ENCODE peak calls at places on chromosomes 13 and 19, in nine cellular contexts. One of them, this sample, is unnamed.

GRCh38 chr19:46015961-46016425 is 6.9 kb downstream of the PGLYRP1 start:
- DNase-seq in NCI-H226: no peak
- DNase-seq in iPS-NIHi11: peak; percentile 19
- DNase-seq in occipital lobe: no peak
- DNase-seq in stimulated activated CD8-positive, alpha-beta memory T cell treated with anti-CD3 and anti-CD28 coated beads, Interleukin-4, amount 100 ng/mL, for 48 hours: peak; percentile 59
- DNase-seq in amniotic epithelial cell: no peak
- DNase-seq in NCI-H2029: peak; percentile 38
- DNase-seq in NCI-H1105: no peak
- DNase-seq in activated T-helper 1 cell treated with anti-CD3 and anti-CD28 coated beads, Interleukin-2, amount 50 U/mL, for 16 hours: no peak
- DNase-seq in this sample: no peak

GRCh38 chr13:22017226-22017625 is 346.4 kb downstream of the FGF9 start:
- DNase-seq in NCI-H226: no peak
- DNase-seq in iPS-NIHi11: no peak
- DNase-seq in occipital lobe: no peak
- DNase-seq in stimulated activated CD8-positive, alpha-beta memory T cell treated with anti-CD3 and anti-CD28 coated beads, Interleukin-4, amount 100 ng/mL, for 48 hours: no peak
- DNase-seq in amniotic epithelial cell: no peak
- DNase-seq in NCI-H2029: no peak
- DNase-seq in NCI-H1105: no peak
- DNase-seq in activated T-helper 1 cell treated with anti-CD3 and anti-CD28 coated beads, Interleukin-2, amount 50 U/mL, for 16 hours: no peak
- DNase-seq in this sample: no peak

GRCh38 chr13:101681834-101682233 is 229.4 kb downstream of the ITGBL1 start:
- DNase-seq in NCI-H226: no peak
- DNase-seq in iPS-NIHi11: no peak
- DNase-seq in occipital lobe: no peak
- DNase-seq in stimulated activated CD8-positive, alpha-beta memory T cell treated with anti-CD3 and anti-CD28 coated beads, Interleukin-4, amount 100 ng/mL, for 48 hours: no peak
- DNase-seq in amniotic epithelial cell: peak; percentile 17
- DNase-seq in NCI-H2029: no peak
- DNase-seq in NCI-H1105: no peak
- DNase-seq in activated T-helper 1 cell treated with anti-CD3 and anti-CD28 coated beads, Interleukin-2, amount 50 U/mL, for 16 hours: no peak
- DNase-seq in this sample: no peak

GRCh38 chr19:45446295-45446694 is 21.5 kb upstream of the FOSB start:
- DNase-seq in NCI-H226: no peak
- DNase-seq in iPS-NIHi11: peak; percentile 12
- DNase-seq in occipital lobe: no peak
- DNase-seq in stimulated activated CD8-positive, alpha-beta memory T cell treated with anti-CD3 and anti-CD28 coated beads, Interleukin-4, amount 100 ng/mL, for 48 hours: no peak
- DNase-seq in amniotic epithelial cell: peak; percentile 52
- DNase-seq in NCI-H2029: no peak
- DNase-seq in NCI-H1105: no peak
- DNase-seq in activated T-helper 1 cell treated with anti-CD3 and anti-CD28 coated beads, Interleukin-2, amount 50 U/mL, for 16 hours: no peak
- DNase-seq in this sample: no peak

GRCh38 chr13:19672990-19673389 is 39.5 kb downstream of the MPHOSPH8 start:
- DNase-seq in NCI-H226: no peak
- DNase-seq in iPS-NIHi11: no peak
- DNase-seq in occipital lobe: no peak
- DNase-seq in stimulated activated CD8-positive, alpha-beta memory T cell treated with anti-CD3 and anti-CD28 coated beads, Interleukin-4, amount 100 ng/mL, for 48 hours: no peak
- DNase-seq in amniotic epithelial cell: no peak
- DNase-seq in NCI-H2029: no peak
- DNase-seq in NCI-H1105: no peak
- DNase-seq in activated T-helper 1 cell treated with anti-CD3 and anti-CD28 coated beads, Interleukin-2, amount 50 U/mL, for 16 hours: no peak
- DNase-seq in this sample: no peak

GRCh38 chr19:48696353-48697010 is 711 bp downstream of the FUT2 start:
- DNase-seq in NCI-H226: no peak
- DNase-seq in iPS-NIHi11: peak; percentile 59
- DNase-seq in occipital lobe: no peak
- DNase-seq in stimulated activated CD8-positive, alpha-beta memory T cell treated with anti-CD3 and anti-CD28 coated beads, Interleukin-4, amount 100 ng/mL, for 48 hours: no peak
- DNase-seq in amniotic epithelial cell: no peak
- DNase-seq in NCI-H2029: no peak
- DNase-seq in NCI-H1105: no peak
- DNase-seq in activated T-helper 1 cell treated with anti-CD3 and anti-CD28 coated beads, Interleukin-2, amount 50 U/mL, for 16 hours: no peak
- DNase-seq in this sample: no peak

GRCh38 chr19:6065685-6066365 is 44.5 kb downstream of the RFX2 start:
- DNase-seq in NCI-H226: peak; percentile 65
- DNase-seq in iPS-NIHi11: no peak
- DNase-seq in occipital lobe: no peak
- DNase-seq in stimulated activated CD8-positive, alpha-beta memory T cell treated with anti-CD3 and anti-CD28 coated beads, Interleukin-4, amount 100 ng/mL, for 48 hours: peak; percentile 65
- DNase-seq in amniotic epithelial cell: peak; percentile 85
- DNase-seq in NCI-H2029: peak; percentile 83
- DNase-seq in NCI-H1105: peak; percentile 52
- DNase-seq in activated T-helper 1 cell treated with anti-CD3 and anti-CD28 coated beads, Interleukin-2, amount 50 U/mL, for 16 hours: no peak
- DNase-seq in this sample: no peak

GRCh38 chr13:98092888-98093287 is 50.0 kb upstream of the FARP1 start:
- DNase-seq in NCI-H226: no peak
- DNase-seq in iPS-NIHi11: no peak
- DNase-seq in occipital lobe: no peak
- DNase-seq in stimulated activated CD8-positive, alpha-beta memory T cell treated with anti-CD3 and anti-CD28 coated beads, Interleukin-4, amount 100 ng/mL, for 48 hours: no peak
- DNase-seq in amniotic epithelial cell: no peak
- DNase-seq in NCI-H2029: no peak
- DNase-seq in NCI-H1105: no peak
- DNase-seq in activated T-helper 1 cell treated with anti-CD3 and anti-CD28 coated beads, Interleukin-2, amount 50 U/mL, for 16 hours: no peak
- DNase-seq in this sample: no peak

GRCh38 chr13:32587774-32588165 is 1.5 kb downstream of the PDS5B start:
- DNase-seq in NCI-H226: no peak
- DNase-seq in iPS-NIHi11: no peak
- DNase-seq in occipital lobe: no peak
- DNase-seq in stimulated activated CD8-positive, alpha-beta memory T cell treated with anti-CD3 and anti-CD28 coated beads, Interleukin-4, amount 100 ng/mL, for 48 hours: no peak
- DNase-seq in amniotic epithelial cell: peak; percentile 67
- DNase-seq in NCI-H2029: no peak
- DNase-seq in NCI-H1105: no peak
- DNase-seq in activated T-helper 1 cell treated with anti-CD3 and anti-CD28 coated beads, Interleukin-2, amount 50 U/mL, for 16 hours: no peak
- DNase-seq in this sample: no peak

GRCh38 chr19:11291991-11292390 is 4.0 kb upstream of the TSPAN16 start:
- DNase-seq in NCI-H226: no peak
- DNase-seq in iPS-NIHi11: no peak
- DNase-seq in occipital lobe: no peak
- DNase-seq in stimulated activated CD8-positive, alpha-beta memory T cell treated with anti-CD3 and anti-CD28 coated beads, Interleukin-4, amount 100 ng/mL, for 48 hours: no peak
- DNase-seq in amniotic epithelial cell: no peak
- DNase-seq in NCI-H2029: no peak
- DNase-seq in NCI-H1105: no peak
- DNase-seq in activated T-helper 1 cell treated with anti-CD3 and anti-CD28 coated beads, Interleukin-2, amount 50 U/mL, for 16 hours: no peak
- DNase-seq in this sample: no peak

GRCh38 chr13:91174886-91175501 is 172.5 kb upstream of the MIR17HG start:
- DNase-seq in NCI-H226: no peak
- DNase-seq in iPS-NIHi11: peak; percentile 52
- DNase-seq in occipital lobe: no peak
- DNase-seq in stimulated activated CD8-positive, alpha-beta memory T cell treated with anti-CD3 and anti-CD28 coated beads, Interleukin-4, amount 100 ng/mL, for 48 hours: no peak
- DNase-seq in amniotic epithelial cell: no peak
- DNase-seq in NCI-H2029: no peak
- DNase-seq in NCI-H1105: no peak
- DNase-seq in activated T-helper 1 cell treated with anti-CD3 and anti-CD28 coated beads, Interleukin-2, amount 50 U/mL, for 16 hours: no peak
- DNase-seq in this sample: no peak

GRCh38 chr19:46697142-46697960 is 19.6 kb downstream of the PRKD2 start:
- DNase-seq in NCI-H226: peak; percentile 90
- DNase-seq in iPS-NIHi11: peak; percentile 100
- DNase-seq in occipital lobe: peak; percentile 21
- DNase-seq in stimulated activated CD8-positive, alpha-beta memory T cell treated with anti-CD3 and anti-CD28 coated beads, Interleukin-4, amount 100 ng/mL, for 48 hours: peak; percentile 56
- DNase-seq in amniotic epithelial cell: peak; percentile 82
- DNase-seq in NCI-H2029: peak; percentile 95
- DNase-seq in NCI-H1105: no peak
- DNase-seq in activated T-helper 1 cell treated with anti-CD3 and anti-CD28 coated beads, Interleukin-2, amount 50 U/mL, for 16 hours: no peak
- DNase-seq in this sample: no peak

GRCh38 chr13:105345116-105345515 is 1190.3 kb downstream of the EFNB2 start:
- DNase-seq in NCI-H226: no peak
- DNase-seq in iPS-NIHi11: peak; percentile 25
- DNase-seq in occipital lobe: no peak
- DNase-seq in stimulated activated CD8-positive, alpha-beta memory T cell treated with anti-CD3 and anti-CD28 coated beads, Interleukin-4, amount 100 ng/mL, for 48 hours: no peak
- DNase-seq in amniotic epithelial cell: no peak
- DNase-seq in NCI-H2029: no peak
- DNase-seq in NCI-H1105: no peak
- DNase-seq in activated T-helper 1 cell treated with anti-CD3 and anti-CD28 coated beads, Interleukin-2, amount 50 U/mL, for 16 hours: no peak
- DNase-seq in this sample: no peak

GRCh38 chr13:29914591-29914990 is 64.2 kb upstream of the UBL3 start:
- DNase-seq in NCI-H226: no peak
- DNase-seq in iPS-NIHi11: no peak
- DNase-seq in occipital lobe: no peak
- DNase-seq in stimulated activated CD8-positive, alpha-beta memory T cell treated with anti-CD3 and anti-CD28 coated beads, Interleukin-4, amount 100 ng/mL, for 48 hours: no peak
- DNase-seq in amniotic epithelial cell: no peak
- DNase-seq in NCI-H2029: no peak
- DNase-seq in NCI-H1105: no peak
- DNase-seq in activated T-helper 1 cell treated with anti-CD3 and anti-CD28 coated beads, Interleukin-2, amount 50 U/mL, for 16 hours: no peak
- DNase-seq in this sample: no peak

GRCh38 chr13:106570354-106570822 is 2.5 kb upstream of the ARGLU1 start:
- DNase-seq in NCI-H226: no peak
- DNase-seq in iPS-NIHi11: peak; percentile 77
- DNase-seq in occipital lobe: no peak
- DNase-seq in stimulated activated CD8-positive, alpha-beta memory T cell treated with anti-CD3 and anti-CD28 coated beads, Interleukin-4, amount 100 ng/mL, for 48 hours: peak; percentile 68
- DNase-seq in amniotic epithelial cell: peak; percentile 92
- DNase-seq in NCI-H2029: no peak
- DNase-seq in NCI-H1105: no peak
- DNase-seq in activated T-helper 1 cell treated with anti-CD3 and anti-CD28 coated beads, Interleukin-2, amount 50 U/mL, for 16 hours: peak; percentile 24
- DNase-seq in this sample: peak; percentile 62

GRCh38 chr13:109900320-109900719 is 113.9 kb upstream of the IRS2 start:
- DNase-seq in NCI-H226: no peak
- DNase-seq in iPS-NIHi11: no peak
- DNase-seq in occipital lobe: no peak
- DNase-seq in stimulated activated CD8-positive, alpha-beta memory T cell treated with anti-CD3 and anti-CD28 coated beads, Interleukin-4, amount 100 ng/mL, for 48 hours: no peak
- DNase-seq in amniotic epithelial cell: no peak
- DNase-seq in NCI-H2029: no peak
- DNase-seq in NCI-H1105: no peak
- DNase-seq in activated T-helper 1 cell treated with anti-CD3 and anti-CD28 coated beads, Interleukin-2, amount 50 U/mL, for 16 hours: no peak
- DNase-seq in this sample: no peak

GRCh38 chr13:76009491-76009890 is 373.4 kb downstream of the LMO7 start:
- DNase-seq in NCI-H226: no peak
- DNase-seq in iPS-NIHi11: no peak
- DNase-seq in occipital lobe: no peak
- DNase-seq in stimulated activated CD8-positive, alpha-beta memory T cell treated with anti-CD3 and anti-CD28 coated beads, Interleukin-4, amount 100 ng/mL, for 48 hours: no peak
- DNase-seq in amniotic epithelial cell: peak; percentile 72
- DNase-seq in NCI-H2029: no peak
- DNase-seq in NCI-H1105: no peak
- DNase-seq in activated T-helper 1 cell treated with anti-CD3 and anti-CD28 coated beads, Interleukin-2, amount 50 U/mL, for 16 hours: no peak
- DNase-seq in this sample: no peak

GRCh38 chr13:109629737-109630136 is 156.6 kb downstream of the IRS2 start:
- DNase-seq in NCI-H226: no peak
- DNase-seq in iPS-NIHi11: no peak
- DNase-seq in occipital lobe: no peak
- DNase-seq in stimulated activated CD8-positive, alpha-beta memory T cell treated with anti-CD3 and anti-CD28 coated beads, Interleukin-4, amount 100 ng/mL, for 48 hours: no peak
- DNase-seq in amniotic epithelial cell: no peak
- DNase-seq in NCI-H2029: no peak
- DNase-seq in NCI-H1105: no peak
- DNase-seq in activated T-helper 1 cell treated with anti-CD3 and anti-CD28 coated beads, Interleukin-2, amount 50 U/mL, for 16 hours: no peak
- DNase-seq in this sample: no peak

GRCh38 chr13:41364043-41364442 is 53.0 kb downstream of the NAA16 start:
- DNase-seq in NCI-H226: no peak
- DNase-seq in iPS-NIHi11: no peak
- DNase-seq in occipital lobe: no peak
- DNase-seq in stimulated activated CD8-positive, alpha-beta memory T cell treated with anti-CD3 and anti-CD28 coated beads, Interleukin-4, amount 100 ng/mL, for 48 hours: no peak
- DNase-seq in amniotic epithelial cell: no peak
- DNase-seq in NCI-H2029: no peak
- DNase-seq in NCI-H1105: no peak
- DNase-seq in activated T-helper 1 cell treated with anti-CD3 and anti-CD28 coated beads, Interleukin-2, amount 50 U/mL, for 16 hours: no peak
- DNase-seq in this sample: no peak

GRCh38 chr19:16504271-16504670 is 8.1 kb downstream of the C19orf44 start:
- DNase-seq in NCI-H226: no peak
- DNase-seq in iPS-NIHi11: no peak
- DNase-seq in occipital lobe: no peak
- DNase-seq in stimulated activated CD8-positive, alpha-beta memory T cell treated with anti-CD3 and anti-CD28 coated beads, Interleukin-4, amount 100 ng/mL, for 48 hours: no peak
- DNase-seq in amniotic epithelial cell: no peak
- DNase-seq in NCI-H2029: no peak
- DNase-seq in NCI-H1105: no peak
- DNase-seq in activated T-helper 1 cell treated with anti-CD3 and anti-CD28 coated beads, Interleukin-2, amount 50 U/mL, for 16 hours: no peak
- DNase-seq in this sample: no peak

GRCh38 chr13:78753457-78753856 is 94.5 kb upstream of the OBI1 start:
- DNase-seq in NCI-H226: no peak
- DNase-seq in iPS-NIHi11: no peak
- DNase-seq in occipital lobe: no peak
- DNase-seq in stimulated activated CD8-positive, alpha-beta memory T cell treated with anti-CD3 and anti-CD28 coated beads, Interleukin-4, amount 100 ng/mL, for 48 hours: no peak
- DNase-seq in amniotic epithelial cell: no peak
- DNase-seq in NCI-H2029: no peak
- DNase-seq in NCI-H1105: no peak
- DNase-seq in activated T-helper 1 cell treated with anti-CD3 and anti-CD28 coated beads, Interleukin-2, amount 50 U/mL, for 16 hours: no peak
- DNase-seq in this sample: no peak

GRCh38 chr19:17797397-17798201 is 2.7 kb downstream of the B3GNT3 start:
- DNase-seq in NCI-H226: peak; percentile 25
- DNase-seq in iPS-NIHi11: no peak
- DNase-seq in occipital lobe: no peak
- DNase-seq in stimulated activated CD8-positive, alpha-beta memory T cell treated with anti-CD3 and anti-CD28 coated beads, Interleukin-4, amount 100 ng/mL, for 48 hours: peak; percentile 77
- DNase-seq in amniotic epithelial cell: no peak
- DNase-seq in NCI-H2029: no peak
- DNase-seq in NCI-H1105: no peak
- DNase-seq in activated T-helper 1 cell treated with anti-CD3 and anti-CD28 coated beads, Interleukin-2, amount 50 U/mL, for 16 hours: no peak
- DNase-seq in this sample: no peak

GRCh38 chr19:532578-533484 is 1.3 kb downstream of the CDC34 start:
- DNase-seq in NCI-H226: peak; percentile 33
- DNase-seq in iPS-NIHi11: no peak
- DNase-seq in occipital lobe: peak; percentile 43
- DNase-seq in stimulated activated CD8-positive, alpha-beta memory T cell treated with anti-CD3 and anti-CD28 coated beads, Interleukin-4, amount 100 ng/mL, for 48 hours: peak; percentile 52
- DNase-seq in amniotic epithelial cell: peak; percentile 65
- DNase-seq in NCI-H2029: peak; percentile 61
- DNase-seq in NCI-H1105: peak; percentile 71
- DNase-seq in activated T-helper 1 cell treated with anti-CD3 and anti-CD28 coated beads, Interleukin-2, amount 50 U/mL, for 16 hours: no peak
- DNase-seq in this sample: peak; percentile 70

GRCh38 chr13:47005761-47006414 is 109.0 kb upstream of the HTR2A start:
- DNase-seq in NCI-H226: no peak
- DNase-seq in iPS-NIHi11: no peak
- DNase-seq in occipital lobe: no peak
- DNase-seq in stimulated activated CD8-positive, alpha-beta memory T cell treated with anti-CD3 and anti-CD28 coated beads, Interleukin-4, amount 100 ng/mL, for 48 hours: no peak
- DNase-seq in amniotic epithelial cell: peak; percentile 23
- DNase-seq in NCI-H2029: no peak
- DNase-seq in NCI-H1105: no peak
- DNase-seq in activated T-helper 1 cell treated with anti-CD3 and anti-CD28 coated beads, Interleukin-2, amount 50 U/mL, for 16 hours: no peak
- DNase-seq in this sample: no peak

GRCh38 chr19:55216461-55217198 is 7.3 kb upstream of the PTPRH start:
- DNase-seq in NCI-H226: peak; percentile 100
- DNase-seq in iPS-NIHi11: peak; percentile 93
- DNase-seq in occipital lobe: peak; percentile 84
- DNase-seq in stimulated activated CD8-positive, alpha-beta memory T cell treated with anti-CD3 and anti-CD28 coated beads, Interleukin-4, amount 100 ng/mL, for 48 hours: peak; percentile 73
- DNase-seq in amniotic epithelial cell: peak; percentile 99
- DNase-seq in NCI-H2029: peak; percentile 98
- DNase-seq in NCI-H1105: peak; percentile 94
- DNase-seq in activated T-helper 1 cell treated with anti-CD3 and anti-CD28 coated beads, Interleukin-2, amount 50 U/mL, for 16 hours: no peak
- DNase-seq in this sample: peak; percentile 23

GRCh38 chr13:70630247-70630646 is 522.0 kb upstream of the KLHL1 start:
- DNase-seq in NCI-H226: no peak
- DNase-seq in iPS-NIHi11: peak; percentile 24
- DNase-seq in occipital lobe: no peak
- DNase-seq in stimulated activated CD8-positive, alpha-beta memory T cell treated with anti-CD3 and anti-CD28 coated beads, Interleukin-4, amount 100 ng/mL, for 48 hours: no peak
- DNase-seq in amniotic epithelial cell: no peak
- DNase-seq in NCI-H2029: no peak
- DNase-seq in NCI-H1105: no peak
- DNase-seq in activated T-helper 1 cell treated with anti-CD3 and anti-CD28 coated beads, Interleukin-2, amount 50 U/mL, for 16 hours: no peak
- DNase-seq in this sample: no peak

GRCh38 chr19:45161715-45162463 is 1.1 kb upstream of the NKPD1 start:
- DNase-seq in NCI-H226: no peak
- DNase-seq in iPS-NIHi11: peak; percentile 77
- DNase-seq in occipital lobe: no peak
- DNase-seq in stimulated activated CD8-positive, alpha-beta memory T cell treated with anti-CD3 and anti-CD28 coated beads, Interleukin-4, amount 100 ng/mL, for 48 hours: no peak
- DNase-seq in amniotic epithelial cell: no peak
- DNase-seq in NCI-H2029: no peak
- DNase-seq in NCI-H1105: no peak
- DNase-seq in activated T-helper 1 cell treated with anti-CD3 and anti-CD28 coated beads, Interleukin-2, amount 50 U/mL, for 16 hours: no peak
- DNase-seq in this sample: no peak

GRCh38 chr19:10233946-10234345 is 2.8 kb upstream of the S1PR2 start:
- DNase-seq in NCI-H226: no peak
- DNase-seq in iPS-NIHi11: no peak
- DNase-seq in occipital lobe: no peak
- DNase-seq in stimulated activated CD8-positive, alpha-beta memory T cell treated with anti-CD3 and anti-CD28 coated beads, Interleukin-4, amount 100 ng/mL, for 48 hours: no peak
- DNase-seq in amniotic epithelial cell: no peak
- DNase-seq in NCI-H2029: no peak
- DNase-seq in NCI-H1105: no peak
- DNase-seq in activated T-helper 1 cell treated with anti-CD3 and anti-CD28 coated beads, Interleukin-2, amount 50 U/mL, for 16 hours: no peak
- DNase-seq in this sample: no peak

GRCh38 chr13:36297259-36297599 is 385 bp downstream of the CCDC169 start:
- DNase-seq in NCI-H226: no peak
- DNase-seq in iPS-NIHi11: no peak
- DNase-seq in occipital lobe: no peak
- DNase-seq in stimulated activated CD8-positive, alpha-beta memory T cell treated with anti-CD3 and anti-CD28 coated beads, Interleukin-4, amount 100 ng/mL, for 48 hours: no peak
- DNase-seq in amniotic epithelial cell: peak; percentile 42
- DNase-seq in NCI-H2029: no peak
- DNase-seq in NCI-H1105: no peak
- DNase-seq in activated T-helper 1 cell treated with anti-CD3 and anti-CD28 coated beads, Interleukin-2, amount 50 U/mL, for 16 hours: no peak
- DNase-seq in this sample: no peak

GRCh38 chr19:10871711-10872550 is 578 bp downstream of the CARM1 start:
- DNase-seq in NCI-H226: no peak
- DNase-seq in iPS-NIHi11: peak; percentile 59
- DNase-seq in occipital lobe: no peak
- DNase-seq in stimulated activated CD8-positive, alpha-beta memory T cell treated with anti-CD3 and anti-CD28 coated beads, Interleukin-4, amount 100 ng/mL, for 48 hours: peak; percentile 51
- DNase-seq in amniotic epithelial cell: no peak
- DNase-seq in NCI-H2029: no peak
- DNase-seq in NCI-H1105: peak; percentile 24
- DNase-seq in activated T-helper 1 cell treated with anti-CD3 and anti-CD28 coated beads, Interleukin-2, amount 50 U/mL, for 16 hours: no peak
- DNase-seq in this sample: no peak

GRCh38 chr19:18833849-18834643 is 2.3 kb downstream of the UPF1 start:
- DNase-seq in NCI-H226: no peak
- DNase-seq in iPS-NIHi11: no peak
- DNase-seq in occipital lobe: no peak
- DNase-seq in stimulated activated CD8-positive, alpha-beta memory T cell treated with anti-CD3 and anti-CD28 coated beads, Interleukin-4, amount 100 ng/mL, for 48 hours: no peak
- DNase-seq in amniotic epithelial cell: no peak
- DNase-seq in NCI-H2029: peak; percentile 51
- DNase-seq in NCI-H1105: peak; percentile 13
- DNase-seq in activated T-helper 1 cell treated with anti-CD3 and anti-CD28 coated beads, Interleukin-2, amount 50 U/mL, for 16 hours: no peak
- DNase-seq in this sample: no peak